ENCODE peak calls at places on chromosomes 12 and 14, in four cellular contexts. One of them, this sample, is unnamed.
A peak's percentile ranks its signal among the peaks of the same experiment; 100 is the strongest.

GRCh38 chr12:69846976-69847375 is 21.9 kb downstream of the MYRFL start:
- DNase-seq in HepG2: no peak
- DNase-seq in NCI-H1417: no peak
- DNase-seq in EL: no peak
- DNase-seq in this sample: no peak

GRCh38 chr14:90039253-90040010 is 22.4 kb upstream of the KCNK13 start:
- DNase-seq in HepG2: no peak
- DNase-seq in NCI-H1417: no peak
- DNase-seq in EL: no peak
- DNase-seq in this sample: no peak

GRCh38 chr14:39102265-39102968 is 618 bp downstream of the SEC23A start:
- DNase-seq in HepG2: peak; percentile 98
- DNase-seq in NCI-H1417: no peak
- DNase-seq in EL: peak; percentile 52
- DNase-seq in this sample: peak; percentile 36

GRCh38 chr12:89544730-89545184 is 18.9 kb upstream of the POC1B start:
- DNase-seq in EL: no peak
- DNase-seq in NCI-H1417: peak; percentile 15
- DNase-seq in HepG2: no peak
- DNase-seq in this sample: peak; percentile 84

GRCh38 chr12:115683240-115683765 is 594.2 kb downstream of the MED13L start:
- DNase-seq in EL: no peak
- DNase-seq in NCI-H1417: no peak
- DNase-seq in HepG2: no peak
- DNase-seq in this sample: no peak

GRCh38 chr14:75497701-75498100 is 24.6 kb upstream of the BATF start:
- DNase-seq in EL: no peak
- DNase-seq in NCI-H1417: no peak
- DNase-seq in HepG2: no peak
- DNase-seq in this sample: no peak

GRCh38 chr12:116321913-116322312 is 44.4 kb upstream of the MED13L start:
- DNase-seq in NCI-H1417: no peak
- DNase-seq in HepG2: no peak
- DNase-seq in EL: no peak
- DNase-seq in this sample: no peak

GRCh38 chr12:25806271-25806670 is 152.2 kb upstream of the RASSF8 start:
- DNase-seq in EL: peak; percentile 48
- DNase-seq in HepG2: no peak
- DNase-seq in NCI-H1417: no peak
- DNase-seq in this sample: no peak

GRCh38 chr12:57124259-57124877 is 3.9 kb upstream of the LRP1 start:
- DNase-seq in NCI-H1417: peak; percentile 83
- DNase-seq in EL: peak; percentile 77
- DNase-seq in HepG2: peak; percentile 73
- DNase-seq in this sample: peak; percentile 78

GRCh38 chr14:30191639-30192279 is 264.1 kb upstream of the PRKD1 start:
- DNase-seq in EL: peak; percentile 19
- DNase-seq in NCI-H1417: no peak
- DNase-seq in HepG2: no peak
- DNase-seq in this sample: no peak

GRCh38 chr14:53630336-53630735 is 326.3 kb downstream of the BMP4 start:
- DNase-seq in HepG2: no peak
- DNase-seq in EL: no peak
- DNase-seq in NCI-H1417: peak; percentile 65
- DNase-seq in this sample: peak; percentile 59

GRCh38 chr14:64191756-64192155 is 102.4 kb downstream of the ESR2 start:
- DNase-seq in EL: peak; percentile 84
- DNase-seq in NCI-H1417: no peak
- DNase-seq in HepG2: no peak
- DNase-seq in this sample: no peak

GRCh38 chr12:57069522-57069921 is 9.1 kb downstream of the NEMP1 start:
- DNase-seq in EL: peak; percentile 79
- DNase-seq in HepG2: peak; percentile 81
- DNase-seq in NCI-H1417: peak; percentile 58
- DNase-seq in this sample: peak; percentile 44

GRCh38 chr12:38998887-38999482 is 93.6 kb upstream of the CPNE8 start:
- DNase-seq in NCI-H1417: peak; percentile 52
- DNase-seq in HepG2: no peak
- DNase-seq in EL: no peak
- DNase-seq in this sample: no peak

GRCh38 chr12:125184213-125184952 is 119.1 kb downstream of the AACS start:
- DNase-seq in NCI-H1417: no peak
- DNase-seq in HepG2: no peak
- DNase-seq in EL: no peak
- DNase-seq in this sample: no peak

GRCh38 chr12:118853634-118854033 is 127.7 kb upstream of the SRRM4 start:
- DNase-seq in HepG2: no peak
- DNase-seq in EL: peak; percentile 4
- DNase-seq in NCI-H1417: peak; percentile 28
- DNase-seq in this sample: no peak

GRCh38 chr12:52515927-52516831 is 4.0 kb downstream of the KRT5 start:
- DNase-seq in EL: no peak
- DNase-seq in NCI-H1417: no peak
- DNase-seq in HepG2: no peak
- DNase-seq in this sample: no peak

GRCh38 chr12:83121886-83122622 is 435.3 kb downstream of the TMTC2 start:
- DNase-seq in HepG2: no peak
- DNase-seq in EL: no peak
- DNase-seq in NCI-H1417: no peak
- DNase-seq in this sample: no peak

GRCh38 chr12:4825139-4825858 is 84.4 kb upstream of the KCNA1 start:
- DNase-seq in HepG2: no peak
- DNase-seq in EL: no peak
- DNase-seq in NCI-H1417: no peak
- DNase-seq in this sample: no peak

GRCh38 chr12:26164118-26164517 is 31.3 kb upstream of the SSPN start:
- DNase-seq in HepG2: no peak
- DNase-seq in NCI-H1417: no peak
- DNase-seq in EL: no peak
- DNase-seq in this sample: no peak